ENCODE peak calls at places on chromosomes 13 and 19, in five cellular contexts. S, G, Z, B and O are unnamed samples.

GRCh38 chr19:47026889-47027288 is 7.3 kb downstream of the NPAS1 start:
- DNase-seq in S (no peak), G (no peak), Z (no peak), B (no peak), O (no peak)

GRCh38 chr13:93963266-93964131 is 516.0 kb downstream of the DCT start:
- DNase-seq in S (no peak), G (no peak), Z (no peak), B (peak; percentile 40), O (peak; percentile 18)

GRCh38 chr19:10544242-10544752 is 593 bp downstream of the ATG4D start:
- DNase-seq in S (no peak), G (no peak), Z (no peak), B (no peak), O (no peak)

GRCh38 chr19:510606-511100 is 3.4 kb downstream of the TPGS1 start:
- DNase-seq in S (peak; percentile 84), G (peak; percentile 90), Z (peak; percentile 36), B (peak; percentile 84), O (no peak)

GRCh38 chr13:113836917-113837553 is 26.8 kb downstream of the GAS6 start:
- DNase-seq in S (peak; percentile 58), G (no peak), Z (no peak), B (peak; percentile 53), O (peak; percentile 69)

GRCh38 chr19:10516671-10517286 is 468 bp downstream of the S1PR5 start:
- DNase-seq in S (no peak), G (no peak), Z (no peak), B (no peak), O (no peak)

GRCh38 chr19:3398114-3398899 is 31.9 kb downstream of the NFIC start:
- DNase-seq in S (peak; percentile 70), G (no peak), Z (no peak), B (no peak), O (no peak)

GRCh38 chr19:45664575-45664974 is 3.4 kb upstream of the GIPR start:
- DNase-seq in S (no peak), G (no peak), Z (no peak), B (no peak), O (no peak)

GRCh38 chr13:86710013-86710412 is 910.8 kb upstream of the SLITRK6 start:
- DNase-seq in S (no peak), G (no peak), Z (no peak), B (no peak), O (no peak)

GRCh38 chr19:19034204-19034624 is 811 bp downstream of the ARMC6 start:
- DNase-seq in S (peak; percentile 33), G (peak; percentile 73), Z (peak; percentile 14), B (peak; percentile 51), O (peak; percentile 33)

GRCh38 chr13:112670118-112670517 is 19.7 kb upstream of the ATP11A start:
- DNase-seq in S (no peak), G (no peak), Z (no peak), B (no peak), O (no peak)

GRCh38 chr13:113027566-113027965 is 58.6 kb downstream of the MCF2L start:
- DNase-seq in S (no peak), G (no peak), Z (no peak), B (no peak), O (no peak)

GRCh38 chr13:44104969-44105368 is 225.3 kb downstream of the LACC1 start:
- DNase-seq in S (no peak), G (no peak), Z (no peak), B (no peak), O (no peak)

GRCh38 chr13:41858783-41859182 is 102.1 kb downstream of the VWA8 start:
- DNase-seq in S (no peak), G (no peak), Z (no peak), B (no peak), O (no peak)

GRCh38 chr19:33458807-33459206 is 62.8 kb downstream of the PEPD start:
- DNase-seq in S (no peak), G (no peak), Z (no peak), B (no peak), O (no peak)

GRCh38 chr13:94674609-94675348 is 37.6 kb downstream of the SOX21 start:
- DNase-seq in S (no peak), G (no peak), Z (peak; percentile 94), B (peak; percentile 87), O (peak; percentile 15)

GRCh38 chr13:48783181-48783630 is 129.5 kb downstream of the CYSLTR2 start:
- DNase-seq in S (peak; percentile 58), G (no peak), Z (peak; percentile 21), B (no peak), O (peak; percentile 78)

GRCh38 chr13:59890064-59890463 is 273.7 kb downstream of the DIAPH3 start:
- DNase-seq in S (no peak), G (no peak), Z (no peak), B (no peak), O (peak; percentile 25)

GRCh38 chr19:49893135-49893534 is 3.6 kb downstream of the IL4I1 start:
- DNase-seq in S (no peak), G (no peak), Z (no peak), B (no peak), O (no peak)

GRCh38 chr19:5691930-5692784 is 2.1 kb downstream of the RPL36 start:
- DNase-seq in S (no peak), G (no peak), Z (no peak), B (no peak), O (no peak)